ENCODE peak calls at places on chromosome 21, in four cellular contexts. Y is mammary epithelial cell, J is cardiac muscle cell, X is thoracic aorta. L is an unnamed sample.

GRCh38 chr21:43639470-43640178 is 19.7 kb downstream of the HSF2BP start:
- DNase-seq in X (no peak), Y (peak), J (no peak), L (no peak)

GRCh38 chr21:43826623-43826974 is 37.2 kb downstream of the RRP1 start:
- DNase-seq in J (no peak), Y (no peak), X (no peak), L (no peak)

GRCh38 chr21:22855581-22855980 is 1857.4 kb downstream of the NCAM2 start:
- DNase-seq in X (no peak), Y (no peak), J (no peak), L (no peak)

GRCh38 chr21:15197696-15198095 is 132.9 kb upstream of the NRIP1 start:
- DNase-seq in J (no peak), Y (no peak), X (no peak), L (no peak)

GRCh38 chr21:35256468-35256988 is 207.4 kb upstream of the RUNX1 start:
- DNase-seq in X (peak), J (peak), Y (peak), L (peak)

GRCh38 chr21:22395965-22396364 is 1397.8 kb downstream of the NCAM2 start:
- DNase-seq in Y (no peak), J (no peak), X (no peak), L (no peak)

GRCh38 chr21:37710555-37711293 is 205.5 kb downstream of the KCNJ6 start:
- DNase-seq in J (peak), Y (no peak), X (no peak), L (peak)

GRCh38 chr21:15552914-15553491 is 176.8 kb upstream of the USP25 start:
- DNase-seq in J (no peak), Y (peak), X (no peak), L (no peak)

GRCh38 chr21:31596055-31596454 is 63.4 kb upstream of the SOD1 start:
- DNase-seq in Y (no peak), J (no peak), X (no peak), L (no peak)

GRCh38 chr21:33261635-33262034 is 4.5 kb upstream of the IL10RB start:
- DNase-seq in Y (no peak), J (no peak), X (no peak), L (peak)

GRCh38 chr21:43603641-43604504 is 55.4 kb downstream of the HSF2BP start:
- DNase-seq in X (no peak), J (no peak), Y (peak), L (peak)

GRCh38 chr21:34807881-34808568 is 139.2 kb downstream of the CLIC6 start:
- DNase-seq in J (no peak), X (no peak), Y (peak), L (peak)

GRCh38 chr21:31173881-31174555 is 135.7 kb upstream of the KRTAP19-8 start:
- DNase-seq in Y (no peak), X (no peak), J (peak), L (no peak)

GRCh38 chr21:34956416-34957316 is 92.4 kb downstream of the RUNX1 start:
- DNase-seq in X (no peak), J (no peak), Y (no peak), L (no peak)

GRCh38 chr21:16517380-16517779 is 787.6 kb downstream of the USP25 start:
- DNase-seq in X (no peak), J (no peak), Y (no peak), L (no peak)

GRCh38 chr21:21730524-21730923 is 732.3 kb downstream of the NCAM2 start:
- DNase-seq in X (no peak), J (no peak), Y (no peak), L (no peak)

GRCh38 chr21:31460985-31461384 is 116.9 kb upstream of the TIAM1 start:
- DNase-seq in Y (no peak), X (no peak), J (no peak), L (no peak)

DNA sequence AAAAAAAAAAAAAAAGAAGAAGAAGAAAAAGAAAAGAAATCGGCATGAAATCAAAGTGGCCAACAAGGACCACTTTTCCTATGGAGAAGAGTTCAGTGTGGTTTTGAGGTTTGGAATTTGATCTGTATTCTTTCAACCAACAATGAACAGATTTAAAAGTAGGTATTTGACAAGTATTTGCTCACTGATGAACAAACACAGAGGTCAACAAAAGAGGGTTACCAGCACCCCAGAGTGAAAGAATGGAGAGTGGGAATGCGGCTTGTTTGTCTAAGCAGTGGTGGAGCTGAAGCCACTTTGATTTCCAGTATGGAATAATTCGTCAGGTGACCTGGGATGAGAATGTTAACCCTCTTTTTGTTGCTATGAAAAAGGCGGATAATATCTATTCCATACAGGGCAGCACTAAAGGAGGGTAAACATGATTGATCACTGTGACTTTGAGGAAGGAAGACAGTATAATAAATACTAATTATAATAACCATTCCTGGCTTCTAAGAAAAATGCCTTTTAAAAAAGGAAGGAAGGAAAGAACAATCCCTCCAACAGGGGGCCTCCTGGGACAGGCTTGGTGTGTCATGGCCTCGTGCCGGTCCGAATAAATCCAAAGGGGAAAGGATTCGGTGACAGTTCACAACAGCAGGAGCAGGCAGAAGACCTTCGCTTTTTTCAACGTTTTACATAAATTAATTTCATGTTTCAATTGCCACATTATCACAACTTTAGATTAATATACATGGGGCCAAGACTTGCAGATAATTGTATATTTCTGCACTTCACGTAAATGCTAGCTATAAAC is 37.2 kb upstream of the SIM2 start:
- DNase-seq in X (no peak), Y (no peak), J (peak), L (peak)
- TF ChIP-seq CTCF in X (no peak), Y (peak), J (peak), L (peak)

DNA sequence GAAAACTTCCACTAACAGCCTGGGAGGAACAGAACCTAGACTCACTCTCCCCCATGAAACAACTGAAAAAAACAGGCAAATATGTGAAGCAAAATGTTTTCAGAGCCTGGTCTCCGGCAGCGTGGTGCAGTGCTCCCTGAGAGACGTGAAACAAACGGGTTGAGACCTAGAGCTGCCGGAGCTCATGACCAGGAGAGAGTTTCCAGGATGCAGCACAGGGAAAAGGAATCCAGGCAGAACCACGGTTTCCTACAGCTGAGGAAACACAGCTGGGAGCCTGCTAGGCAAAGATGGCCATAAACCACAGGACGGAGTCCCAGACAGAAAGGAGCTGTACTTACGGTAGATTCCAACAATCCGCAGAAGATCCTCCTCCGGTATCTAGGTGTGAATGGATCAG is 20.2 kb upstream of the SLC19A1 start:
- DNase-seq in J (no peak), X (no peak), Y (no peak), L (no peak)
- H3K27ac ChIP-seq in J (no peak), X (no peak), Y (no peak), L (no peak)

GRCh38 chr21:42056996-42057689 is 14.0 kb upstream of the UMODL1 start:
- DNase-seq in X (peak), J (no peak), Y (peak), L (peak)
- H3K4me3 ChIP-seq in X (peak), J (no peak), Y (no peak), L (no peak)

DNA sequence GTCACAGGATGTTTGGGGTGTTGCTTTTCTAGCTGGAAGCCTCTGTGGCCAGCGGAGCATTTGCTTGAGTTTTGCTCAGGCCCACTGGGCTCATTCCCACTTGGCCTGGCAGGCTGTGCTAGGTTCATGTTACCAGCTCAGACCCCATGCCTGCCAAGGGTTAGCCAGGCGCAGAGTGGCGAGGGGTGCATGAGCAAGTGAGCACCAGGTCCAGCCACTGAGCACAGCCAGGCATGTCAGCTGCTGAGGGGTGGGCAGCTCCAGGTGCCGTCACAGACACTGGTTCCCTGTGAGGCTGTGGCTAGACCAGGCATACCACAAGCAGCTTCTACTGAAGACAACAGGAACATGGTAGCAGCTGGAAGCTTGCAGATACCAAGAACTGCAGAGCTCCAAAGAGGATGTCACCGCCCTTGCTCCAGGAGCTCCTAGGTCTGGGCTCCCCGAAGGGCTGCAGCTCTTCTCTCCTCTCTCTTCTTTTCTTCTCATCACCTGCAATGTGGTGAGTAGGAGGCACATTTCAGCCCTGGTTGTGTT is 52.0 kb upstream of the CYYR1 start:
- DNase-seq in Y (no peak), J (no peak), X (no peak), L (no peak)
- TF ChIP-seq CTCF in Y (no peak), J (no peak), X (no peak), L (no peak)

GRCh38 chr21:41715649-41716321 is 51.1 kb downstream of the RIPK4 start:
- DNase-seq in Y (peak), J (peak), X (no peak), L (no peak)
- H3K27ac ChIP-seq in Y (peak), J (peak), X (no peak), L (no peak)

GRCh38 chr21:38805282-38806152 is at the start of gene ETS2:
- DNase-seq in X (peak), J (peak), Y (peak), L (peak)
- H3K4me3 ChIP-seq in X (peak), J (peak), Y (peak), L (peak)

DNA sequence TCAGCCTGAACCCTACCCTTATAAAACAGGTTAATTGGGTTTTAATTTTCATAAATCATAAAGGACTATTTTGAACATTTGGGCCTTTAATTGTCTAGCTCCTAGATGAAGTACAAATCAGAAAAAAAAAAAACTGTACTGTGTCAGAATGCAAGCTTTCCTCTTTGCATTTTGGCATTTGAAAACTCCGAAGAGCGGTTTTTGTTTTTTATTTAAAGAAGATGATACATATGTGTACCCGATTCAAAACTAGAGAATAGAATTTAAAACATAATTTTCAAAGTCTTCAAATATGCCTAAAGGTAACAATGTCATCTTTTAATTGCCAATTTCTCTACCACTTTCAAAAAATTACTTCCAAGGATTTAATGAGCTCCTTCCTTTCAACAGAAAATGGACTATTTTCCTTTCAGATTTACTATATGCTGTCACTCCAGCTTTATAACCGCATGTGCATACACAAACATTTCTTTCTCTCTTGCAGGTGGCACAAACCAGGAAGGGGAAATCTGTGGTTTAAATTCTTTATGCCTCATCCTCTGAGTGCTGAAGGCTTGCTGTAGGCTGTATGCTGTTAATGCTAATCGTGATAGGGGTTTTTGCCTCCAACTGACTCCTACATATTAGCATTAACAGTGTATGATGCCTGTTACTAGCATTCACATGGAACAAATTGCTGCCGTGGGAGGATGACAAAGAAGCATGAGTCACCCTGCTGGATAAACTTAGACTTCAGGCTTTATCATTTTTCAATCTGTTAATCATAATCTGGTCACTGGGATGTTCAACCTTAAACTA is 33.7 kb downstream of the MRPL39 start:
- DNase-seq in X (no peak), J (no peak), Y (peak), L (peak)
- TF ChIP-seq CTCF in X (no peak), J (no peak), Y (no peak), L (no peak)

DNA sequence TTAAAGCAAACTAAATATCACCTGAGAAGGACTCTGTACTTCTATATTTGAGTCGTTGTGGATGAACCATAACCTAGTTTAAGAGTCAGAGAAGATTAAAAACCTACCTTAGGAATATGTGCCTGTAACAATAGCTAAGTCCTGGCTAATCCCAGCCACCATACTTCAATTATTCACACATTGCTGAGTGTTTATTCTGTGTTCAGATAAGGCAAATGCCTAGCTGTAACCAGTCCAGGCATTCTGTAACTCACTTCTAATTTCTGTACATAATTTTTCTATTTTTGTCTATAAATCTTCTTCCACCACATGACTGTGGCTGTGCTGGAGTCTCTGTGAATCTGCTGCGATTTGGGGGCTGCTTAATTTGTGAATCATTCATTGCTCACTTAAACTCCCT is 441.9 kb upstream of the ADAMTS5 start:
- DNase-seq in Y (no peak), X (no peak), J (no peak), L (no peak)
- H3K27ac ChIP-seq in Y (no peak), X (no peak), J (no peak), L (no peak)

DNA sequence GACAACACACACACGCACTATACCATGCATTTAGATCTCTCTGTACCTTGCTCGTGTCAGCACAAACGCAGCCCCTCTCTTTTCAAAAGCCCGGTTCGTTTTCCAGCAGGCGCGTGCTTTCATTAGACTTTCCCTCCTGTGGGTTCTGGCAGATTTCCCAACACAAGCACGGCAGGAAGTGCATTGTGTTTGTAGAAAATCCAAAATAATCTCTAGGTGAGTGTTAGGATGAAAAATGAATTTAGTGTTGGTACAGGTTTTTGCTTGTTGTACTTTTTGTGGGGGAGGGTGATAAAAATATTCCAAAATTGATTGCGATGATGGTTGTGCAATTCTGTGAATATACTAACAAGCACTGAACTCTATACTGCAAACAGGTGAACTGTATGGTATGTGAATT is 54.1 kb upstream of the POFUT2 start:
- DNase-seq in Y (peak), X (no peak), J (no peak), L (no peak)
- H3K4me3 ChIP-seq in Y (no peak), X (no peak), J (no peak), L (no peak)

L was measured in brain microvascular endothelial cell.